ENCODE peak calls at places on chromosome 2, in ten cellular contexts. Y is HT1080; G is RKO; T is endothelial cell; B is cerebellum; U is T-helper 2 cell; S is stimulated activated CD4-positive, alpha-beta T cell treated with anti-CD3 and anti-CD28 coated beads, Interleukin-2, amount 100 ng/mL, for 48 hours; Q is dermis blood vessel endothelial cell; C is MV-4-11; H is type B pancreatic cell. D is an unnamed sample.

GRCh38 chr2:14633451-14634211 is 1.1 kb downstream of the LRATD1 start:
- DNase-seq in B (no peak), C (no peak), Q (no peak), U (no peak), Y (no peak), G (no peak), H (peak), T (peak), S (no peak), D (peak)

GRCh38 chr2:208335-208734 is 55.5 kb downstream of the SH3YL1 start:
- DNase-seq in G (no peak), U (no peak), H (no peak), B (no peak), T (no peak), C (no peak), Q (no peak), S (no peak), Y (no peak), D (no peak)

GRCh38 chr2:67290451-67290991 is 106.6 kb upstream of the ETAA1 start:
- DNase-seq in S (no peak), T (no peak), B (no peak), Q (no peak), H (no peak), U (no peak), Y (peak), C (no peak), G (peak), D (no peak)

GRCh38 chr2:205646680-205647079 is 35.6 kb upstream of the NRP2 start:
- DNase-seq in G (no peak), B (no peak), U (no peak), T (no peak), H (no peak), C (peak), Q (no peak), Y (no peak), S (no peak), D (no peak)

GRCh38 chr2:224042191-224042696 is 3.2 kb upstream of the SERPINE2 start:
- DNase-seq in G (no peak), C (no peak), T (no peak), Q (no peak), B (no peak), H (no peak), U (no peak), Y (no peak), S (no peak), D (no peak)

GRCh38 chr2:224565452-224566035 is 19.6 kb downstream of the CUL3 start:
- DNase-seq in S (no peak), B (no peak), H (no peak), G (no peak), Y (no peak), Q (no peak), T (no peak), U (no peak), C (no peak), D (no peak)

GRCh38 chr2:131367352-131367751 is 3.4 kb upstream of the RAB6D start:
- DNase-seq in G (no peak), U (no peak), H (no peak), Y (no peak), C (no peak), S (no peak), Q (no peak), B (no peak), T (no peak), D (no peak)

GRCh38 chr2:121086450-121086849 is 198.6 kb downstream of the TFCP2L1 start:
- DNase-seq in H (no peak), U (no peak), B (no peak), S (no peak), Y (no peak), C (no peak), T (no peak), Q (no peak), G (no peak), D (no peak)

GRCh38 chr2:202019689-202020450 is 13.8 kb upstream of the FZD7 start:
- DNase-seq in C (no peak), Y (no peak), S (no peak), G (no peak), Q (no peak), U (no peak), B (no peak), H (no peak), T (no peak), D (no peak)

GRCh38 chr2:43000242-43001054 is 208.1 kb upstream of the HAAO start:
- DNase-seq in Q (no peak), Y (no peak), H (no peak), U (no peak), B (no peak), T (no peak), C (no peak), G (no peak), S (no peak), D (peak)

GRCh38 chr2:200042102-200042735 is 86.8 kb downstream of the MAIP1 start:
- DNase-seq in H (no peak), G (no peak), Y (peak), T (no peak), Q (no peak), S (no peak), C (peak), B (no peak), U (no peak), D (no peak)

GRCh38 chr2:170467568-170468422 is 247.3 kb upstream of the SP5 start:
- DNase-seq in U (no peak), S (no peak), G (no peak), B (no peak), Q (no peak), C (no peak), H (no peak), Y (peak), T (no peak), D (no peak)

GRCh38 chr2:126790987-126791780 is 107.5 kb upstream of the TEX51 start:
- DNase-seq in B (no peak), U (no peak), G (no peak), T (no peak), S (no peak), Y (no peak), Q (no peak), H (no peak), C (no peak), D (peak)

GRCh38 chr2:224263571-224264043 is 138.3 kb downstream of the FAM124B start:
- DNase-seq in B (no peak), U (no peak), S (no peak), Q (no peak), Y (no peak), T (no peak), H (no peak), C (no peak), G (no peak), D (no peak)

GRCh38 chr2:39158351-39158750 is 37.5 kb upstream of the SOS1 start:
- DNase-seq in Q (no peak), G (no peak), T (no peak), S (no peak), Y (peak), U (no peak), H (no peak), C (no peak), B (no peak), D (no peak)

GRCh38 chr2:85255813-85256581 is 71.8 kb downstream of the TGOLN2 start:
- DNase-seq in Y (no peak), G (no peak), U (no peak), C (no peak), Q (peak), B (no peak), H (peak), T (peak), S (no peak), D (no peak)

GRCh38 chr2:11574176-11575046 is 40.6 kb downstream of the GREB1 start:
- DNase-seq in C (no peak), Y (peak), B (no peak), G (no peak), Q (no peak), U (no peak), S (no peak), T (no peak), H (no peak), D (no peak)

GRCh38 chr2:134142903-134143302 is 111.0 kb upstream of the MGAT5 start:
- DNase-seq in C (no peak), H (no peak), G (no peak), Q (peak), B (no peak), S (no peak), Y (peak), U (no peak), T (no peak), D (no peak)

GRCh38 chr2:216596234-216596985 is 36.8 kb upstream of the IGFBP2 start:
- DNase-seq in U (no peak), H (no peak), T (no peak), G (no peak), S (no peak), B (no peak), C (no peak), Q (peak), Y (peak), D (no peak)

GRCh38 chr2:52597361-52597760 is 1170.2 kb upstream of the CHAC2 start:
- DNase-seq in S (no peak), T (no peak), Q (no peak), G (no peak), H (no peak), C (no peak), U (no peak), B (no peak), Y (no peak), D (no peak)

GRCh38 chr2:85602476-85603234 is at the start of gene TMEM150A:
- DNase-seq in G (peak), H (peak), C (peak), S (peak), Q (peak), Y (peak), B (peak), T (peak), U (peak), D (peak)

GRCh38 chr2:160068906-160069305 is 6.5 kb upstream of the PLA2R1 start:
- DNase-seq in Q (no peak), S (no peak), G (no peak), B (no peak), T (no peak), Y (no peak), H (no peak), C (no peak), U (no peak), D (no peak)

GRCh38 chr2:237157551-237158102 is 71.9 kb downstream of the COPS8 start:
- DNase-seq in U (no peak), G (no peak), T (no peak), Q (no peak), S (no peak), C (no peak), Y (no peak), B (no peak), H (no peak), D (no peak)

GRCh38 chr2:10223932-10224720 is 78.6 kb upstream of the HPCAL1 start:
- DNase-seq in U (no peak), H (no peak), T (no peak), Q (no peak), C (no peak), G (no peak), Y (no peak), B (no peak), S (no peak), D (no peak)

GRCh38 chr2:138893746-138894145 is 113.6 kb upstream of the NXPH2 start:
- DNase-seq in Q (no peak), H (no peak), S (no peak), C (no peak), U (no peak), B (no peak), Y (no peak), G (no peak), T (no peak), D (no peak)

GRCh38 chr2:8548871-8549221 is 133.0 kb upstream of the ID2 start:
- DNase-seq in C (no peak), H (no peak), B (no peak), Y (no peak), U (no peak), S (no peak), Q (no peak), G (no peak), T (no peak), D (peak)

GRCh38 chr2:216015722-216016464 is 2.5 kb upstream of the MREG start:
- DNase-seq in S (no peak), Q (peak), Y (peak), H (no peak), B (peak), G (peak), C (peak), T (no peak), U (no peak), D (no peak)

GRCh38 chr2:131105156-131105949 is at the start of gene PLEKHB2:
- DNase-seq in U (peak), Y (peak), G (peak), S (peak), C (peak), B (peak), T (peak), H (peak), Q (peak), D (peak)

GRCh38 chr2:45684756-45685155 is 33.3 kb downstream of the PRKCE start:
- DNase-seq in Q (no peak), T (no peak), B (peak), H (no peak), C (no peak), S (no peak), G (no peak), U (no peak), Y (no peak), D (no peak)

GRCh38 chr2:217710218-217710565 is 292.6 kb downstream of the TNS1 start:
- DNase-seq in U (no peak), G (no peak), Q (no peak), H (no peak), Y (peak), S (no peak), C (no peak), B (no peak), T (no peak), D (peak)

GRCh38 chr2:48531141-48531648 is 1.2 kb downstream of the STON1 start:
- DNase-seq in B (peak), S (no peak), G (no peak), Y (peak), T (peak), C (peak), U (no peak), H (no peak), Q (peak), D (no peak)

GRCh38 chr2:18677280-18677679 is 87.9 kb upstream of the NT5C1B start:
- DNase-seq in C (no peak), B (no peak), U (no peak), T (no peak), G (no peak), H (no peak), S (no peak), Y (no peak), Q (no peak), D (no peak)

GRCh38 chr2:164661349-164661748 is 40.1 kb upstream of the GRB14 start:
- DNase-seq in T (no peak), B (no peak), Y (no peak), G (peak), H (no peak), S (no peak), U (no peak), C (no peak), Q (no peak), D (no peak)

GRCh38 chr2:70926042-70926441 is 9.7 kb upstream of the ATP6V1B1 start:
- DNase-seq in U (no peak), G (no peak), C (no peak), Y (no peak), B (no peak), Q (no peak), H (peak), S (no peak), T (peak), D (peak)

GRCh38 chr2:231138699-231139098 is 13.9 kb upstream of the HTR2B start:
- DNase-seq in Q (no peak), G (no peak), C (no peak), B (no peak), T (no peak), H (no peak), Y (no peak), U (no peak), S (no peak), D (no peak)

GRCh38 chr2:176595986-176596385 is 326.7 kb downstream of the MTX2 start:
- DNase-seq in G (no peak), S (no peak), U (no peak), C (no peak), T (no peak), Y (no peak), Q (peak), B (no peak), H (no peak), D (no peak)

GRCh38 chr2:54161660-54162059 is 46.2 kb downstream of the ACYP2 start:
- DNase-seq in T (no peak), B (no peak), Q (peak), U (no peak), H (no peak), G (peak), Y (no peak), S (no peak), C (no peak), D (no peak)

GRCh38 chr2:233476083-233476410 is 90.5 kb downstream of the USP40 start:
- DNase-seq in U (no peak), B (no peak), S (no peak), C (no peak), G (no peak), H (no peak), T (no peak), Q (no peak), Y (no peak), D (no peak)

D was measured in coronary artery.